ENCODE peak calls at places on chromosomes 11 and 22, in seven cellular contexts. D, Y, W, Z, T, S and V are unnamed samples.
A peak's percentile ranks its signal among the peaks of the same experiment; 100 is the strongest.

GRCh38 chr22:27107824-27108223 is 450.4 kb downstream of the MIAT start:
- DNase-seq in D (peak; percentile 85), Y (no peak), W (no peak), Z (peak; percentile 70), T (peak; percentile 76), S (no peak), V (no peak)

GRCh38 chr11:96990934-96991333 is 601.1 kb downstream of the JRKL start:
- DNase-seq in D (no peak), Y (no peak), W (no peak), Z (no peak), T (no peak), S (no peak), V (no peak)

GRCh38 chr11:6631356-6631890 is 12.2 kb upstream of the TPP1 start:
- DNase-seq in D (no peak), Y (no peak), W (no peak), Z (no peak), T (no peak), S (no peak), V (no peak)

GRCh38 chr11:63573881-63574855 is 11.0 kb upstream of the PLAAT2 start:
- DNase-seq in D (peak; percentile 48), Y (no peak), W (no peak), Z (no peak), T (peak; percentile 70), S (no peak), V (peak; percentile 27)

GRCh38 chr11:1761857-1762536 is 1.7 kb downstream of the CTSD start:
- DNase-seq in D (no peak), Y (peak; percentile 88), W (no peak), Z (no peak), T (no peak), S (no peak), V (no peak)

GRCh38 chr11:7046474-7046873 is 26.2 kb downstream of the NLRP14 start:
- DNase-seq in D (peak; percentile 25), Y (no peak), W (no peak), Z (no peak), T (no peak), S (no peak), V (no peak)

GRCh38 chr11:119419834-119420492 is 3.0 kb downstream of the THY1 start:
- DNase-seq in D (no peak), Y (no peak), W (no peak), Z (no peak), T (no peak), S (no peak), V (no peak)

GRCh38 chr11:1863352-1864215 is 10.7 kb downstream of the LSP1 start:
- DNase-seq in D (peak; percentile 68), Y (no peak), W (no peak), Z (peak; percentile 86), T (peak; percentile 75), S (no peak), V (no peak)

GRCh38 chr22:43376765-43377485 is 33.8 kb upstream of the SCUBE1 start:
- DNase-seq in D (no peak), Y (no peak), W (no peak), Z (no peak), T (peak; percentile 50), S (peak; percentile 17), V (peak; percentile 20)

GRCh38 chr22:49236541-49237075 is 591.1 kb downstream of the BRD1 start:
- DNase-seq in D (no peak), Y (no peak), W (no peak), Z (no peak), T (no peak), S (no peak), V (no peak)

GRCh38 chr11:64099436-64099835 is 63.7 kb downstream of the FLRT1 start:
- DNase-seq in D (no peak), Y (no peak), W (no peak), Z (no peak), T (no peak), S (no peak), V (no peak)

GRCh38 chr11:14449302-14449714 is 50.3 kb downstream of the COPB1 start:
- DNase-seq in D (no peak), Y (no peak), W (no peak), Z (no peak), T (no peak), S (no peak), V (no peak)

GRCh38 chr11:107583629-107584195 is 7.2 kb upstream of the ELMOD1 start:
- DNase-seq in D (no peak), Y (no peak), W (no peak), Z (no peak), T (no peak), S (no peak), V (no peak)

GRCh38 chr11:69153661-69154060 is 2.1 kb upstream of the SMIM38 start:
- DNase-seq in D (no peak), Y (no peak), W (no peak), Z (no peak), T (no peak), S (no peak), V (no peak)

GRCh38 chr11:78208257-78209165 is 19.8 kb downstream of the USP35 start:
- DNase-seq in D (no peak), Y (no peak), W (no peak), Z (no peak), T (no peak), S (no peak), V (no peak)